ENCODE peak calls at places on chromosomes 16 and 17, in five cellular contexts. T, Q, K, X and F are unnamed samples.

GRCh38 chr17:38663125-38663751 is 11.5 kb downstream of the EPOP start:
- DNase-seq in X (no peak), K (no peak), Q (no peak), T (peak), F (peak)

GRCh38 chr16:53908731-53909130 is 204.8 kb downstream of the FTO start:
- DNase-seq in Q (no peak), X (no peak), K (no peak), T (no peak), F (no peak)

GRCh38 chr16:4184038-4184702 is 57.7 kb downstream of the SRL start:
- DNase-seq in T (no peak), X (no peak), Q (no peak), K (no peak), F (no peak)

GRCh38 chr17:48429156-48429555 is 858 bp downstream of the SKAP1 start:
- DNase-seq in T (no peak), Q (no peak), K (no peak), X (no peak), F (no peak)

GRCh38 chr16:65377131-65377649 is 255.3 kb upstream of the CDH11 start:
- DNase-seq in Q (no peak), X (no peak), T (no peak), K (no peak), F (no peak)

GRCh38 chr17:59845595-59846390 is 47.0 kb downstream of the TUBD1 start:
- DNase-seq in T (no peak), X (no peak), Q (no peak), K (no peak), F (peak)

GRCh38 chr17:28926786-28927185 is 23.9 kb upstream of the DHRS13 start:
- DNase-seq in K (no peak), Q (no peak), T (no peak), X (no peak), F (no peak)

GRCh38 chr17:64573214-64573613 is 66.4 kb downstream of the CEP95 start:
- DNase-seq in K (no peak), T (no peak), X (no peak), Q (no peak), F (no peak)

GRCh38 chr16:68328151-68328859 is 17.5 kb downstream of the PRMT7 start:
- DNase-seq in K (peak), Q (peak), T (peak), X (peak), F (peak)

GRCh38 chr16:87304951-87305350 is 12.2 kb downstream of the C16orf95 start:
- DNase-seq in X (no peak), T (no peak), Q (no peak), K (no peak), F (no peak)

GRCh38 chr16:10136916-10137315 is 45.3 kb downstream of the GRIN2A start:
- DNase-seq in T (no peak), Q (no peak), K (no peak), X (no peak), F (no peak)

GRCh38 chr17:64635647-64636305 is 26.3 kb downstream of the SMURF2 start:
- DNase-seq in K (no peak), Q (no peak), X (no peak), T (no peak), F (no peak)

GRCh38 chr16:2365895-2366294 is 25.4 kb upstream of the ABCA3 start:
- DNase-seq in K (no peak), X (no peak), T (peak), Q (no peak), F (no peak)

GRCh38 chr16:2337431-2338296 is 2.9 kb downstream of the ABCA3 start:
- DNase-seq in K (no peak), X (no peak), Q (no peak), T (no peak), F (no peak)

GRCh38 chr17:9537177-9537776 is 38.3 kb downstream of the STX8 start:
- DNase-seq in X (no peak), T (no peak), K (no peak), Q (no peak), F (no peak)

GRCh38 chr17:49696233-49696761 is 11.5 kb downstream of the SLC35B1 start:
- DNase-seq in K (no peak), T (no peak), Q (no peak), X (no peak), F (no peak)

GRCh38 chr16:70523013-70523620 is at the start of gene COG4:
- DNase-seq in K (peak), T (peak), X (peak), Q (peak), F (peak)

GRCh38 chr17:42536372-42537155 is 523 bp downstream of the NAGLU start:
- DNase-seq in X (peak), K (peak), Q (peak), T (peak), F (no peak)

GRCh38 chr17:45923511-45924268 is 29.3 kb downstream of the MAPT start:
- DNase-seq in X (no peak), Q (no peak), T (no peak), K (no peak), F (no peak)

GRCh38 chr17:39791296-39791992 is 53.7 kb downstream of the GRB7 start:
- DNase-seq in Q (no peak), T (no peak), X (no peak), K (no peak), F (no peak)

GRCh38 chr17:54085934-54086333 is 263.2 kb downstream of the KIF2B start:
- DNase-seq in Q (no peak), K (no peak), T (no peak), X (no peak), F (no peak)

GRCh38 chr16:51148674-51149228 is 2.3 kb downstream of the SALL1 start:
- DNase-seq in Q (no peak), K (no peak), X (no peak), T (no peak), F (no peak)

GRCh38 chr16:57667526-57668258 is 414 bp upstream of the ADGRG3 start:
- DNase-seq in Q (no peak), T (no peak), X (no peak), K (no peak), F (no peak)

GRCh38 chr16:56514845-56515244 is 5.0 kb downstream of the BBS2 start:
- DNase-seq in X (no peak), T (no peak), K (no peak), Q (no peak), F (no peak)

GRCh38 chr17:80886641-80887573 is 104.7 kb upstream of the CHMP6 start:
- DNase-seq in K (no peak), T (no peak), X (no peak), Q (no peak), F (no peak)

GRCh38 chr16:28925386-28926228 is 569 bp upstream of the RABEP2 start:
- DNase-seq in X (peak), K (peak), Q (peak), T (peak), F (peak)

GRCh38 chr16:74865922-74866598 is 91.4 kb upstream of the FA2H start:
- DNase-seq in T (no peak), K (no peak), Q (no peak), X (no peak), F (no peak)

GRCh38 chr17:66964930-66965800 is 658 bp downstream of the CACNG4 start:
- DNase-seq in X (no peak), K (no peak), Q (peak), T (peak), F (no peak)

GRCh38 chr17:19260958-19261357 is 23.8 kb downstream of the EPN2 start:
- DNase-seq in Q (no peak), X (no peak), K (peak), T (no peak), F (peak)

GRCh38 chr16:86605950-86606349 is 27.6 kb downstream of the FOXL1 start:
- DNase-seq in Q (no peak), T (no peak), K (no peak), X (no peak), F (no peak)

GRCh38 chr17:8210761-8211458 is 535 bp upstream of the AURKB start:
- DNase-seq in K (no peak), X (no peak), T (no peak), Q (no peak), F (no peak)

GRCh38 chr16:424623-425081 is 797 bp upstream of the RAB11FIP3 start:
- DNase-seq in X (no peak), K (peak), T (no peak), Q (peak), F (no peak)

GRCh38 chr16:2296662-2297505 is 29.0 kb upstream of the RNPS1 start:
- DNase-seq in T (peak), Q (no peak), X (no peak), K (no peak), F (peak)